ENCODE peak calls at places on chromosome 11, in five cellular contexts. C is BJ, H is H7, D is testis, K is cardiac muscle cell. L is an unnamed sample.

GRCh38 chr11:20443596-20443995 is 56.1 kb downstream of the PRMT3 start:
- DNase-seq in C (no peak), H (peak; percentile 7), K (peak; percentile 12), D (no peak), L (peak; percentile 45)

GRCh38 chr11:105202844-105203548 is 63.4 kb upstream of the CARD18 start:
- DNase-seq in H (no peak), K (no peak), C (no peak), D (no peak), L (no peak)

GRCh38 chr11:46952553-46952952 is 16.0 kb downstream of the CSTPP1 start:
- DNase-seq in D (no peak), K (no peak), H (no peak), C (no peak), L (no peak)

GRCh38 chr11:5364214-5364613 is 12.9 kb downstream of the OR51B6 start:
- DNase-seq in H (no peak), K (no peak), D (no peak), C (peak; percentile 53), L (peak; percentile 61)

GRCh38 chr11:27921472-27921871 is 186.5 kb downstream of the KIF18A start:
- DNase-seq in C (no peak), K (no peak), H (no peak), D (no peak), L (no peak)

GRCh38 chr11:134660416-134660815 is 248.4 kb upstream of the B3GAT1 start:
- DNase-seq in H (peak; percentile 9), K (no peak), D (no peak), C (no peak), L (no peak)

GRCh38 chr11:99614353-99614752 is 593.6 kb downstream of the CNTN5 start:
- DNase-seq in D (no peak), H (no peak), K (peak; percentile 15), C (no peak), L (no peak)

GRCh38 chr11:33766085-33766484 is 8.2 kb downstream of the FBXO3 start:
- DNase-seq in H (no peak), K (no peak), C (no peak), D (no peak), L (no peak)

GRCh38 chr11:61542024-61542461 is 33.5 kb downstream of the LRRC10B start:
- DNase-seq in K (peak; percentile 41), D (no peak), C (no peak), H (peak; percentile 87), L (no peak)

GRCh38 chr11:14029971-14030531 is 67.5 kb downstream of the SPON1 start:
- DNase-seq in C (no peak), D (peak; percentile 66), H (no peak), K (peak; percentile 49), L (peak; percentile 7)

GRCh38 chr11:68337399-68337835 is 25.0 kb downstream of the LRP5 start:
- DNase-seq in C (no peak), K (no peak), H (no peak), D (no peak), L (no peak)

GRCh38 chr11:127369301-127369968 is 368.9 kb upstream of the KIRREL3 start:
- DNase-seq in D (no peak), H (no peak), C (no peak), K (no peak), L (no peak)

DNA sequence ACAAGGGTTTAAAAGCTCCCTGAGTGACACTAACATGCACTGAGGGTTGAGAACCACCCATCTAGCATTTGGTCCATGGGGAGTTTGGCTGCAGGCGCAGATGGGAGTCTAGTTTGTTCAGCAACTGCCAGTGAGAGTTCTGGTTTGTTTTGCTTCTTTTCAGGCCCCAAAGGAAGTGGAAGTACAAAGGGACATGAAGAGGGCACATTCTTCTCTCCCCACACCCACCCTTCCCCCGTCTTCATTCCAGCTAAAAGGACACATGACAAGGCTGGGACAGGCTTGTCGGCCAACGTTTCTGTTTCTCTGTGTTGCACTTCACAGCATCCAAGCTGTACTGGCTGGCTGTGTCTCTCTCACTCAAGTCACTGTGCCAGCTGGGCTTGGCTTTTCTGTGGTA is 8.2 kb upstream of the ENDOD1 start:
- DNase-seq in D (peak; percentile 44), C (no peak), H (no peak), K (no peak), L (peak; percentile 45)
- H3K4me3 ChIP-seq in D (no peak overlapping the region), C (no peak overlapping the region), H (no peak overlapping the region), K (no peak overlapping the region), L (no peak overlapping the region)

GRCh38 chr11:79266391-79266790 is 174.4 kb downstream of the TENM4 start:
- DNase-seq in C (no peak), K (peak; percentile 19), D (no peak), H (no peak), L (no peak)

GRCh38 chr11:79263001-79263400 is 177.8 kb downstream of the TENM4 start:
- DNase-seq in H (no peak), D (peak; percentile 40), C (no peak), K (no peak), L (no peak)

GRCh38 chr11:79262221-79262620 is 178.6 kb downstream of the TENM4 start:
- DNase-seq in C (peak; percentile 44), H (no peak), K (no peak), D (no peak), L (peak; percentile 17)

GRCh38 chr11:79264284-79264683 is 176.5 kb downstream of the TENM4 start:
- DNase-seq in D (no peak), H (no peak), C (no peak), K (no peak), L (no peak)

GRCh38 chr11:79265756-79266322 is 175.0 kb downstream of the TENM4 start:
- DNase-seq in H (no peak), D (no peak), K (peak; percentile 45), C (no peak), L (no peak)
- H3K27me3 ChIP-seq in H (no peaks in the 10 kb centered on the region), D (no peaks in the 10 kb centered on the region), K (peaks cover 4% of the 10 kb centered on the region), C (no peaks in the 10 kb centered on the region), L (no peaks in the 10 kb centered on the region)

GRCh38 chr11:22597062-22597461 is 28.6 kb downstream of the FANCF start:
- DNase-seq in K (no peak), D (no peak), C (no peak), H (no peak), L (no peak)
- H3K4me3 ChIP-seq in K (no peak overlapping the region), D (no peak overlapping the region), C (no peak overlapping the region), H (no peak overlapping the region), L (no peak overlapping the region)

GRCh38 chr11:30017467-30017895 is 651 bp upstream of the KCNA4 start:
- DNase-seq in C (no peak), H (peak; percentile 75), K (no peak), D (no peak), L (no peak)
- H3K27me3 ChIP-seq in C (no peaks in the 10 kb centered on the region), H (peaks cover 99% of the 10 kb centered on the region), K (peaks cover 85% of the 10 kb centered on the region), D (no peaks in the 10 kb centered on the region), L (peaks cover 41% of the 10 kb centered on the region)

GRCh38 chr11:120289426-120289825 is 35.7 kb upstream of the TLCD5 start:
- DNase-seq in D (no peak), K (no peak), H (no peak), C (no peak), L (no peak)
- H3K4me3 ChIP-seq in D (peak overlapping the region; percentile 26), K (no peak overlapping the region), H (no peak overlapping the region), C (no peak overlapping the region), L (no peak overlapping the region)

GRCh38 chr11:2591805-2592204 is 108.0 kb downstream of the KCNQ1OT1 start:
- DNase-seq in C (no peak), H (peak; percentile 39), D (peak; percentile 8), K (no peak), L (no peak)

GRCh38 chr11:2595205-2595604 is 104.6 kb downstream of the KCNQ1OT1 start:
- DNase-seq in C (no peak), D (no peak), K (no peak), H (no peak), L (no peak)

GRCh38 chr11:2592559-2593392 is 107.0 kb downstream of the KCNQ1OT1 start:
- DNase-seq in K (no peak), H (peak; percentile 30), D (peak; percentile 10), C (no peak), L (no peak)

GRCh38 chr11:2594267-2594666 is 105.5 kb downstream of the KCNQ1OT1 start:
- DNase-seq in K (no peak), D (no peak), C (no peak), H (no peak), L (no peak)

DNA sequence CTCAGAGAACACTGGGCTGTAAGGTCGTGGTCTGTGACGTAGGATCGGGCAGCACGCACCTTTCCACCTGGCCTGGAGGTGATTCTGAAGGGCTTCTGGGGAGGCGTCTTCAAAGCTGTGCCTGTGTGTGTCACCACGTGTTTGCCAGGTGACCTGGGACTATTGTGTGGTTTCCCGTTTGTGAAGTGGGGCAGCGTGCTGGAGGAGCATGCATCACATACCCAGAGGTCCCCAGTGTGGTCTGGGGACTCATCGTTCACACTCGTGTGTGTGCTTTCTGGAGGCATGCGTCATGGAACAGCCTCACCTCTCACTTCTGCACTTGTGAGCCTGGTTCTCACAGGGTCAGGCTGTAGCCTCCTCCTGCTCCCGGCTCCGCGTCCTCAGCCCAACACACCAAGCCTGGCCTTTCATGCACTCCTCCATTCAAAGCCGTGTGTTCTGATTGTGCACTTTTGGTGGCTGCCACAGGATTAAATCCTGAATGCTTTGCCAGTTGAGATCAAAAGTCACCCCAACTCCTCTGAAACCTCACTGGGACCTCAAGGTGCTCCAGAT is 106.3 kb downstream of the KCNQ1OT1 start:
- DNase-seq in C (no peak), H (no peak), K (no peak), D (peak; percentile 9), L (no peak)
- H3K27me3 ChIP-seq in C (peaks cover 1% of the 10 kb centered on the region), H (peaks cover 27% of the 10 kb centered on the region), K (peaks cover 5% of the 10 kb centered on the region), D (no peaks in the 10 kb centered on the region), L (peaks cover 19% of the 10 kb centered on the region)

GRCh38 chr11:124870430-124870829 is 5.2 kb downstream of the ROBO3 start:
- DNase-seq in K (no peak), D (no peak), C (no peak), H (peak; percentile 11), L (no peak)

GRCh38 chr11:124868322-124869274 is 3.4 kb downstream of the ROBO3 start:
- DNase-seq in K (no peak), D (no peak), C (no peak), H (peak; percentile 71), L (no peak)

GRCh38 chr11:124867700-124868099 is 2.5 kb downstream of the ROBO3 start:
- DNase-seq in D (no peak), C (no peak), H (peak; percentile 83), K (peak; percentile 60), L (peak; percentile 64)

GRCh38 chr11:124869856-124870387 is 4.7 kb downstream of the ROBO3 start:
- DNase-seq in H (peak; percentile 20), D (no peak), C (no peak), K (no peak), L (no peak)

DNA sequence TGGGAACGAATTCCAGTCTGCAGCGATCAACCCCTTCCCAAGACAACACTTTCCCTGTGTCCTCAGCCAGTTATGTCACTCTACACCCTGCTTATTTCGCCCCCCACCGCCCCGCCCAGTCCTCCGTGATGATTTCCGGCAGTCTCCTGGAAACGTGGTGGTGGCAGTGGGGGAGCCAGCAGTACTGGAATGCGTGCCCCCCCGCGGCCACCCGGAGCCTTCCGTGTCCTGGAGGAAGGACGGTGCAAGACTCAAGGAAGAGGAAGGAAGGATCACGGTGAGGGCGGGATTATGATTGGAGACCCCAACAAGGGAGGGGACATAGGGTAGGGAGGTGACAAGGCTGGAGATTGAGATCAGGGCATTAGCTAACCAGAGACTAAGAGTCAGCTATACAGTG is 4.1 kb downstream of the ROBO3 start:
- DNase-seq in K (no peak), H (no peak), C (no peak), D (no peak), L (no peak)
- H3K4me3 ChIP-seq in K (no peak overlapping the region), H (no peak overlapping the region), C (no peak overlapping the region), D (no peak overlapping the region), L (no peak overlapping the region)